ENCODE peak calls at places on chromosomes 1 and 21, in five cellular contexts. One of them, this sample, is unnamed.

GRCh38 chr21:34889537-34890257 is 159.4 kb downstream of the RUNX1 start:
- DNase-seq in heart right ventricle: peak
- DNase-seq in stimulated activated CD4-positive, alpha-beta T cell treated with anti-CD3 and anti-CD28 coated beads, Interleukin-1b, Interleukin-23, amount 100 ng/mL, for 24 hours: peak
- DNase-seq in AML-193: peak
- DNase-seq in GM23248: peak
- DNase-seq in this sample: peak

GRCh38 chr1:212452323-212453155 is 19.8 kb downstream of the NENF start:
- DNase-seq in stimulated activated CD4-positive, alpha-beta T cell treated with anti-CD3 and anti-CD28 coated beads, Interleukin-1b, Interleukin-23, amount 100 ng/mL, for 24 hours: no peak
- DNase-seq in AML-193: no peak
- DNase-seq in GM23248: peak
- DNase-seq in heart right ventricle: peak
- DNase-seq in this sample: peak

GRCh38 chr1:13456894-13457532 is 46.8 kb downstream of the PRAMEF20 start:
- DNase-seq in heart right ventricle: peak
- DNase-seq in AML-193: no peak
- DNase-seq in stimulated activated CD4-positive, alpha-beta T cell treated with anti-CD3 and anti-CD28 coated beads, Interleukin-1b, Interleukin-23, amount 100 ng/mL, for 24 hours: no peak
- DNase-seq in GM23248: no peak
- DNase-seq in this sample: no peak

GRCh38 chr1:201153474-201154388 is 543 bp downstream of the TMEM9 start:
- DNase-seq in GM23248: no peak
- DNase-seq in stimulated activated CD4-positive, alpha-beta T cell treated with anti-CD3 and anti-CD28 coated beads, Interleukin-1b, Interleukin-23, amount 100 ng/mL, for 24 hours: no peak
- DNase-seq in heart right ventricle: no peak
- DNase-seq in AML-193: peak
- DNase-seq in this sample: no peak

GRCh38 chr21:39182484-39183271 is 573 bp downstream of the PSMG1 start:
- DNase-seq in stimulated activated CD4-positive, alpha-beta T cell treated with anti-CD3 and anti-CD28 coated beads, Interleukin-1b, Interleukin-23, amount 100 ng/mL, for 24 hours: peak
- DNase-seq in GM23248: peak
- DNase-seq in AML-193: no peak
- DNase-seq in heart right ventricle: no peak
- DNase-seq in this sample: peak

GRCh38 chr1:17438176-17438976 is 1.1 kb downstream of the RCC2 start:
- DNase-seq in stimulated activated CD4-positive, alpha-beta T cell treated with anti-CD3 and anti-CD28 coated beads, Interleukin-1b, Interleukin-23, amount 100 ng/mL, for 24 hours: peak
- DNase-seq in AML-193: peak
- DNase-seq in heart right ventricle: peak
- DNase-seq in GM23248: peak
- DNase-seq in this sample: peak

GRCh38 chr1:30915491-30916230 is 7.1 kb upstream of the SDC3 start:
- DNase-seq in heart right ventricle: no peak
- DNase-seq in GM23248: no peak
- DNase-seq in stimulated activated CD4-positive, alpha-beta T cell treated with anti-CD3 and anti-CD28 coated beads, Interleukin-1b, Interleukin-23, amount 100 ng/mL, for 24 hours: no peak
- DNase-seq in AML-193: no peak
- DNase-seq in this sample: peak

GRCh38 chr1:11134352-11135266 is 34.9 kb upstream of the EXOSC10 start:
- DNase-seq in GM23248: peak
- DNase-seq in heart right ventricle: no peak
- DNase-seq in AML-193: no peak
- DNase-seq in stimulated activated CD4-positive, alpha-beta T cell treated with anti-CD3 and anti-CD28 coated beads, Interleukin-1b, Interleukin-23, amount 100 ng/mL, for 24 hours: no peak
- DNase-seq in this sample: peak

GRCh38 chr1:15128520-15129313 is 24.8 kb upstream of the TMEM51 start:
- DNase-seq in GM23248: peak
- DNase-seq in AML-193: peak
- DNase-seq in stimulated activated CD4-positive, alpha-beta T cell treated with anti-CD3 and anti-CD28 coated beads, Interleukin-1b, Interleukin-23, amount 100 ng/mL, for 24 hours: peak
- DNase-seq in heart right ventricle: peak
- DNase-seq in this sample: peak

GRCh38 chr1:31639543-31639942 is 5.1 kb downstream of the PEF1 start:
- DNase-seq in heart right ventricle: no peak
- DNase-seq in GM23248: peak
- DNase-seq in stimulated activated CD4-positive, alpha-beta T cell treated with anti-CD3 and anti-CD28 coated beads, Interleukin-1b, Interleukin-23, amount 100 ng/mL, for 24 hours: no peak
- DNase-seq in AML-193: peak
- DNase-seq in this sample: no peak

GRCh38 chr1:73491641-73492040 is 706.3 kb downstream of the LRRIQ3 start:
- DNase-seq in AML-193: no peak
- DNase-seq in stimulated activated CD4-positive, alpha-beta T cell treated with anti-CD3 and anti-CD28 coated beads, Interleukin-1b, Interleukin-23, amount 100 ng/mL, for 24 hours: no peak
- DNase-seq in GM23248: no peak
- DNase-seq in heart right ventricle: no peak
- DNase-seq in this sample: no peak

GRCh38 chr1:12634696-12635202 is 9.1 kb upstream of the AADACL4 start:
- DNase-seq in AML-193: no peak
- DNase-seq in GM23248: no peak
- DNase-seq in heart right ventricle: no peak
- DNase-seq in stimulated activated CD4-positive, alpha-beta T cell treated with anti-CD3 and anti-CD28 coated beads, Interleukin-1b, Interleukin-23, amount 100 ng/mL, for 24 hours: no peak
- DNase-seq in this sample: no peak

GRCh38 chr1:21537932-21538630 is 28.9 kb downstream of the ALPL start:
- DNase-seq in GM23248: peak
- DNase-seq in stimulated activated CD4-positive, alpha-beta T cell treated with anti-CD3 and anti-CD28 coated beads, Interleukin-1b, Interleukin-23, amount 100 ng/mL, for 24 hours: no peak
- DNase-seq in AML-193: no peak
- DNase-seq in heart right ventricle: peak
- DNase-seq in this sample: no peak

GRCh38 chr1:10691740-10692125 is 104.7 kb downstream of the CASZ1 start:
- DNase-seq in stimulated activated CD4-positive, alpha-beta T cell treated with anti-CD3 and anti-CD28 coated beads, Interleukin-1b, Interleukin-23, amount 100 ng/mL, for 24 hours: no peak
- DNase-seq in AML-193: no peak
- DNase-seq in heart right ventricle: no peak
- DNase-seq in GM23248: peak
- DNase-seq in this sample: no peak

This sample was measured in posterior cingulate gyrus.